ENCODE peak calls at places on chromosome 4, in eight cellular contexts. M is GM23338; E is gastrocnemius medialis; D is tibial artery; S is tibial nerve; I is CD4-positive, alpha-beta memory T cell; F is effector memory CD4-positive, alpha-beta T cell; C is body of pancreas. W is an unnamed sample.

GRCh38 chr4:20311863-20312262 is 60.2 kb downstream of the SLIT2 start:
- DNase-seq in M (no peak), F (no peak), I (no peak), D (no peak), C (no peak), E (no peak), S (no peak), W (no peak)

GRCh38 chr4:148069086-148070010 is 337.5 kb downstream of the ARHGAP10 start:
- DNase-seq in M (no peak), F (no peak), E (no peak), S (no peak), I (no peak), C (no peak), D (no peak), W (no peak)

GRCh38 chr4:13527192-13527982 is 16.9 kb downstream of the NKX3-2 start:
- DNase-seq in F (no peak), D (no peak), E (no peak), I (no peak), M (no peak), S (no peak), C (no peak), W (no peak)

GRCh38 chr4:108425988-108426387 is 194.4 kb upstream of the RPL34 start:
- DNase-seq in E (no peak), S (no peak), M (no peak), F (no peak), C (no peak), I (no peak), D (no peak), W (no peak)

GRCh38 chr4:78356251-78356650 is 195.3 kb upstream of the ANXA3 start:
- DNase-seq in M (no peak), S (no peak), D (no peak), I (no peak), C (no peak), F (no peak), E (no peak), W (no peak)

GRCh38 chr4:61662362-61662761 is 462.2 kb downstream of the ADGRL3 start:
- DNase-seq in C (no peak), I (no peak), D (no peak), M (no peak), E (no peak), S (no peak), F (no peak), W (no peak)

GRCh38 chr4:82201805-82202636 is 171.8 kb downstream of the HNRNPD start:
- DNase-seq in D (no peak), M (peak; percentile 91), F (peak; percentile 25), I (peak; percentile 50), S (no peak), E (no peak), C (peak; percentile 34), W (peak; percentile 8)

GRCh38 chr4:79241846-79242245 is 84.0 kb downstream of the NAA11 start:
- DNase-seq in F (no peak), M (peak; percentile 53), E (no peak), C (no peak), I (no peak), D (no peak), S (no peak), W (no peak)

GRCh38 chr4:185730387-185730786 is 81.6 kb downstream of the SORBS2 start:
- DNase-seq in M (peak; percentile 55), S (no peak), F (no peak), C (no peak), I (no peak), D (no peak), E (no peak), W (no peak)

GRCh38 chr4:143346208-143346607 is 9.5 kb downstream of the GAB1 start:
- DNase-seq in M (peak; percentile 55), I (no peak), F (no peak), S (no peak), D (no peak), C (peak; percentile 44), E (no peak), W (peak; percentile 66)

GRCh38 chr4:143347495-143347894 is 10.8 kb downstream of the GAB1 start:
- DNase-seq in I (no peak), C (no peak), M (no peak), F (no peak), D (no peak), S (no peak), E (no peak), W (no peak)

GRCh38 chr4:143344011-143344410 is 7.3 kb downstream of the GAB1 start:
- DNase-seq in C (no peak), M (peak; percentile 27), D (no peak), F (no peak), E (no peak), S (no peak), I (no peak), W (no peak)

GRCh38 chr4:143343276-143343831 is 6.7 kb downstream of the GAB1 start:
- DNase-seq in S (no peak), F (no peak), E (no peak), M (peak; percentile 59), C (no peak), I (no peak), D (no peak), W (no peak)

GRCh38 chr4:143344774-143345173 is 8.1 kb downstream of the GAB1 start:
- DNase-seq in M (no peak), E (no peak), C (no peak), S (no peak), D (no peak), I (no peak), F (no peak), W (no peak)
- H3K27ac ChIP-seq in M (no peak overlapping the region), E (peak overlapping the region; percentile 61), C (peak overlapping the region; percentile 33), S (no peak overlapping the region), D (no peak overlapping the region), I (no peak overlapping the region), F (no peak overlapping the region), W (no peak overlapping the region)

GRCh38 chr4:74420863-74421262 is 24.1 kb upstream of the AREG start:
- DNase-seq in C (no peak), F (no peak), E (no peak), S (no peak), M (no peak), I (no peak), D (no peak), W (no peak)

GRCh38 chr4:74418063-74418670 is 26.8 kb upstream of the AREG start:
- DNase-seq in M (no peak), I (no peak), C (no peak), D (no peak), S (no peak), E (no peak), F (no peak), W (peak; percentile 62)

GRCh38 chr4:74426101-74426500 is 18.8 kb upstream of the AREG start:
- DNase-seq in C (no peak), S (no peak), F (no peak), I (no peak), D (no peak), M (no peak), E (no peak), W (no peak)

GRCh38 chr4:74424111-74424510 is 20.8 kb upstream of the AREG start:
- DNase-seq in S (no peak), E (no peak), I (no peak), C (no peak), M (no peak), F (no peak), D (no peak), W (no peak)

DNA sequence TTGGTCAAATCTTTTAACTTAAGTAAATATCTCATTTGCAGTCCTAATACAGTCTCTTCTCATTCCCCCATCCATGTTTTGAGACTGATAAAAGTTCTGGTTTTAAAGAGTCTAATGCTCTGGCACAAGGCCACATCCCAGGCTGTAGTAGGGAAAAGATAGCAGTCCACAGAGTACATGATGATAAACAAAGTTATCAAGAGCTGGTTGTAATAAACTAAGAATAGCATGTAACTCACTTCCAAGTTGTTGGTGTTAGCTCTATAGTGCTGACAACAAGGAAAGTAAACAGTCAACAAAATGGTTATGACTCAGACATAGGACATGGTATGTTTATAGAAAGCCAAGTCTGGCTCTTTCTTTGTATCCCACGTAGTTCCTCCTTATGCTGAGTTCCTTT is 21.8 kb upstream of the AREG start:
- DNase-seq in M (no peak), S (no peak), F (no peak), E (no peak), C (peak; percentile 19), I (no peak), D (no peak), W (no peak)
- H3K27ac ChIP-seq in M (no peak overlapping the region), S (no peak overlapping the region), F (no peak overlapping the region), E (no peak overlapping the region), C (no peak overlapping the region), I (no peak overlapping the region), D (no peak overlapping the region), W (peak overlapping the region; percentile 8)

GRCh38 chr4:180098601-180099000 is 2144.6 kb upstream of the TENM3 start:
- DNase-seq in M (no peak), S (no peak), D (no peak), I (no peak), E (no peak), F (no peak), C (no peak), W (no peak)

GRCh38 chr4:180099962-180100361 is 2143.2 kb upstream of the TENM3 start:
- DNase-seq in S (no peak), I (no peak), F (no peak), C (no peak), D (no peak), M (no peak), E (no peak), W (no peak)

GRCh38 chr4:180103794-180104193 is 2139.4 kb upstream of the TENM3 start:
- DNase-seq in C (no peak), D (no peak), F (no peak), M (no peak), S (no peak), E (no peak), I (no peak), W (no peak)

GRCh38 chr4:180101348-180102083 is 2141.7 kb upstream of the TENM3 start:
- DNase-seq in F (no peak), C (no peak), E (no peak), D (no peak), S (no peak), M (no peak), I (no peak), W (no peak)

GRCh38 chr4:180100433-180101344 is 2142.5 kb upstream of the TENM3 start:
- DNase-seq in E (no peak), C (no peak), I (no peak), S (no peak), D (no peak), F (no peak), M (no peak), W (no peak)
- H3K27ac ChIP-seq in E (no peak overlapping the region), C (no peak overlapping the region), I (no peak overlapping the region), S (no peak overlapping the region), D (no peak overlapping the region), F (no peak overlapping the region), M (no peak overlapping the region), W (no peak overlapping the region)

DNA sequence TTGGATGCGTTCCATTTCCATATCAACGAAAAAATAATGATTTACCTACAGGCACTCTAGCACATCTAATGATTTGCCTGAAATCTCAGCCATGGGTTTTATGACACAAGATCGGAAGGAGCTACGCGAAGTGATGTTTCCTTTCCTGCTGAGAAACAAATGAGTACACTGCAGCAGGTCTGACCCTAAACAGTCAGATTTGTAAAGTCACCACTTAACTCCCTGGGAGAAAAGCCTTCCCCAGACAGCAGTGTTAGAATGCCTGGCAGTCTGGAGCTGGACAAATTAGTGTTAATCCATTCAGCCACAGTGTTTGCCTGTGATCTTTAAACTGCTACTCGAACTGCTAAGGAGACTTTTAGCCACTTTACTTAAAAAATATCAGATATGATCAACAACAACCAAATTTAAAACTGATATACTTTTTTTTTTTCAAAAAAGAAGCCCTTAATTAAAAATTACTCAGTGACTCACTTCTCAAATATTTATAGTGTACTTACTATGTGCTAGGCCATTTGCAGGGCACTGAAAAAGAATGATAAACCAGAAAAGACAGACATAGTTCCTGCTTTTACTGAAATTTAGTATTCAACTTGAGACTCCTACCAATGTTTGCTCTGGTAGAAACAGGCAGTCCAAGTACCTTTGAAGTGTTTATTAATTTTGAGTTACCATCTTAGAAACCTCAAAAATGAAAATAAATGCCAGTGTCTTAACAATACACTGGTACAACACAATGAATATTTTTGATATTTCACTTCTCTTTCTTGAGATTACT is 104.5 kb downstream of the SHISA3 start:
- DNase-seq in S (no peak), E (no peak), D (no peak), F (no peak), C (no peak), I (no peak), M (peak; percentile 39), W (no peak)
- H3K27ac ChIP-seq in S (no peak overlapping the region), E (no peak overlapping the region), D (no peak overlapping the region), F (no peak overlapping the region), C (no peak overlapping the region), I (no peak overlapping the region), M (no peak overlapping the region), W (no peak overlapping the region)

W was measured in epithelial cell of prostate.